ENCODE peak calls at places on chromosome 10, in six cellular contexts. K is hypothalamus; Q is stimulated activated CD4-positive, alpha-beta T cell treated with anti-CD3 and anti-CD28 coated beads, Interleukin-1b, Interleukin-23, amount 100 ng/mL, for 48 hours; O is tibial nerve; R is AG09319; Z is astrocyte of the spinal cord. W is an unnamed sample.

GRCh38 chr10:49252313-49253034 is 46.5 kb upstream of the C10orf71 start:
- DNase-seq in K (no peak), Q (no peak), O (no peak), R (no peak), Z (no peak), W (no peak)

GRCh38 chr10:133226251-133226808 is 3.7 kb upstream of the UTF1 start:
- DNase-seq in K (no peak), Q (no peak), O (no peak), R (no peak), Z (no peak), W (peak)

GRCh38 chr10:80104066-80104926 is 25.8 kb downstream of the TMEM254 start:
- DNase-seq in K (no peak), Q (no peak), O (peak), R (peak), Z (peak), W (no peak)

GRCh38 chr10:48314107-48314506 is 7.6 kb downstream of the MAPK8 start:
- DNase-seq in K (no peak), Q (no peak), O (no peak), R (no peak), Z (no peak), W (no peak)

GRCh38 chr10:103800789-103801540 is 54.4 kb downstream of the SH3PXD2A start:
- DNase-seq in K (no peak), Q (peak), O (no peak), R (no peak), Z (no peak), W (peak)

GRCh38 chr10:119535310-119535709 is 7.2 kb downstream of the RGS10 start:
- DNase-seq in K (no peak), Q (no peak), O (no peak), R (no peak), Z (no peak), W (no peak)

GRCh38 chr10:24209421-24209770 is 458 bp downstream of the KIAA1217 start:
- DNase-seq in K (no peak), Q (peak), O (no peak), R (no peak), Z (no peak), W (peak)

GRCh38 chr10:18312385-18313145 is 172.3 kb downstream of the CACNB2 start:
- DNase-seq in K (no peak), Q (no peak), O (peak), R (no peak), Z (peak), W (no peak)

GRCh38 chr10:43707755-43708154 is 59.1 kb upstream of the ZNF32 start:
- DNase-seq in K (no peak), Q (no peak), O (no peak), R (no peak), Z (no peak), W (no peak)

GRCh38 chr10:30911303-30911863 is 120.3 kb downstream of the ZNF438 start:
- DNase-seq in K (no peak), Q (no peak), O (no peak), R (no peak), Z (no peak), W (no peak)

GRCh38 chr10:132691711-132692153 is 94.2 kb downstream of the NKX6-2 start:
- DNase-seq in K (no peak), Q (no peak), O (no peak), R (no peak), Z (no peak), W (no peak)

GRCh38 chr10:71429929-71430328 is 33.2 kb downstream of the CDH23 start:
- DNase-seq in K (no peak), Q (no peak), O (no peak), R (no peak), Z (no peak), W (no peak)

GRCh38 chr10:122786269-122786668 is 59.4 kb downstream of the CUZD1 start:
- DNase-seq in K (no peak), Q (no peak), O (no peak), R (no peak), Z (peak), W (peak)

GRCh38 chr10:123043409-123043925 is 34.7 kb downstream of the ACADSB start:
- DNase-seq in K (peak), Q (peak), O (peak), R (peak), Z (peak), W (peak)

GRCh38 chr10:105797234-105797890 is 1156.3 kb downstream of the SORCS3 start:
- DNase-seq in K (no peak), Q (no peak), O (no peak), R (no peak), Z (peak), W (no peak)

GRCh38 chr10:603745-604144 is 85.7 kb downstream of the DIP2C start:
- DNase-seq in K (no peak), Q (no peak), O (no peak), R (no peak), Z (no peak), W (no peak)

GRCh38 chr10:110544958-110545537 is 22.4 kb upstream of the SMC3 start:
- DNase-seq in K (no peak), Q (no peak), O (no peak), R (no peak), Z (peak), W (no peak)

GRCh38 chr10:22320591-22321155 is at the start of gene BMI1:
- DNase-seq in K (peak), Q (peak), O (peak), R (no peak), Z (peak), W (peak)

GRCh38 chr10:83164134-83164533 is 975.2 kb upstream of the GHITM start:
- DNase-seq in K (no peak), Q (no peak), O (no peak), R (no peak), Z (no peak), W (no peak)

GRCh38 chr10:8061274-8062211 is 7.1 kb downstream of the GATA3 start:
- DNase-seq in K (no peak), Q (peak), O (no peak), R (no peak), Z (no peak), W (peak)

GRCh38 chr10:8628351-8628750 is 573.9 kb downstream of the GATA3 start:
- DNase-seq in K (no peak), Q (no peak), O (no peak), R (no peak), Z (no peak), W (no peak)

GRCh38 chr10:117345143-117345542 is 30.1 kb downstream of the PDZD8 start:
- DNase-seq in K (no peak), Q (no peak), O (no peak), R (no peak), Z (peak), W (no peak)

GRCh38 chr10:43238462-43238861 is 28.4 kb downstream of the RASGEF1A start:
- DNase-seq in K (no peak), Q (no peak), O (no peak), R (no peak), Z (no peak), W (peak)

GRCh38 chr10:99661370-99661749 is 2.1 kb downstream of the ENTPD7 start:
- DNase-seq in K (no peak), Q (no peak), O (no peak), R (no peak), Z (peak), W (no peak)

GRCh38 chr10:30027057-30028005 is 32.1 kb downstream of the JCAD start:
- DNase-seq in K (no peak), Q (peak), O (peak), R (no peak), Z (no peak), W (peak)

GRCh38 chr10:122279725-122280141 is 8.6 kb downstream of the BTBD16 start:
- DNase-seq in K (peak), Q (peak), O (no peak), R (no peak), Z (peak), W (peak)

GRCh38 chr10:44172883-44173557 is 211.9 kb downstream of the CXCL12 start:
- DNase-seq in K (no peak), Q (no peak), O (no peak), R (no peak), Z (no peak), W (no peak)

GRCh38 chr10:17910144-17910789 is 41.5 kb upstream of the SLC39A12 start:
- DNase-seq in K (no peak), Q (no peak), O (peak), R (peak), Z (peak), W (peak)

GRCh38 chr10:59678884-59679301 is 30.8 kb downstream of the SLC16A9 start:
- DNase-seq in K (no peak), Q (no peak), O (no peak), R (no peak), Z (no peak), W (peak)

GRCh38 chr10:133269367-133269766 is 7.3 kb downstream of the ADAM8 start:
- DNase-seq in K (no peak), Q (no peak), O (no peak), R (no peak), Z (no peak), W (no peak)

GRCh38 chr10:101301111-101301731 is 52.7 kb upstream of the BTRC start:
- DNase-seq in K (no peak), Q (peak), O (no peak), R (peak), Z (no peak), W (peak)

GRCh38 chr10:13715091-13715490 is 128.3 kb downstream of the PRPF18 start:
- DNase-seq in K (no peak), Q (no peak), O (no peak), R (no peak), Z (no peak), W (no peak)

GRCh38 chr10:58579011-58579655 is 66.5 kb downstream of the BICC1 start:
- DNase-seq in K (no peak), Q (no peak), O (no peak), R (no peak), Z (no peak), W (no peak)

GRCh38 chr10:4470231-4470840 is 355.7 kb upstream of the AKR1E2 start:
- DNase-seq in K (no peak), Q (no peak), O (no peak), R (peak), Z (peak), W (no peak)

GRCh38 chr10:46544989-46545791 is 11.3 kb downstream of the GPRIN2 start:
- DNase-seq in K (no peak), Q (peak), O (no peak), R (no peak), Z (no peak), W (peak)

W was measured in activated naive CD4-positive, alpha-beta T cell treated with anti-CD3 and anti-CD28 coated beads for 36 hours.